ENCODE peak calls at places on chromosomes 5 and 9, in nine cellular contexts. H, X, E, B, U, G, Q, Y and Z are unnamed samples.

GRCh38 chr5:141811287-141812155 is 66.7 kb downstream of the PCDH1 start:
- DNase-seq in E (no peak), H (peak; percentile 50), U (no peak), Y (peak; percentile 91), B (no peak), X (no peak), Q (no peak), G (no peak), Z (no peak)

GRCh38 chr5:148179234-148179824 is 11.0 kb downstream of the SPINK14 start:
- DNase-seq in G (peak; percentile 56), Q (no peak), X (no peak), B (peak; percentile 18), H (peak; percentile 70), Y (peak; percentile 67), E (no peak), U (no peak), Z (peak; percentile 3)

GRCh38 chr5:148904440-148904839 is 78.0 kb downstream of the ADRB2 start:
- DNase-seq in Y (no peak), Q (peak; percentile 57), U (no peak), H (no peak), G (no peak), B (no peak), X (no peak), E (peak; percentile 56), Z (no peak)

GRCh38 chr9:88514247-88514646 is 20.7 kb upstream of the NXNL2 start:
- DNase-seq in Q (no peak), G (no peak), U (no peak), E (no peak), B (no peak), X (no peak), H (no peak), Y (no peak), Z (no peak)

GRCh38 chr5:132263548-132264261 is 6.2 kb downstream of the PDLIM4 start:
- DNase-seq in U (peak; percentile 17), Y (no peak), X (no peak), B (peak; percentile 18), Q (no peak), H (no peak), G (peak; percentile 94), E (no peak), Z (peak; percentile 63)

GRCh38 chr9:21709464-21710058 is 92.9 kb upstream of the MTAP start:
- DNase-seq in X (peak; percentile 63), G (peak; percentile 43), Y (peak; percentile 78), E (no peak), H (peak; percentile 66), Q (peak; percentile 79), U (peak; percentile 70), B (peak; percentile 70), Z (no peak)

GRCh38 chr5:102049517-102049916 is 246.6 kb downstream of the SLCO4C1 start:
- DNase-seq in U (no peak), X (no peak), H (no peak), E (no peak), G (no peak), Y (no peak), Q (no peak), B (no peak), Z (no peak)

GRCh38 chr9:135463140-135463539 is 16.4 kb upstream of the PPP1R26 start:
- DNase-seq in Q (no peak), U (no peak), H (no peak), B (no peak), E (no peak), G (peak; percentile 44), X (no peak), Y (no peak), Z (no peak)

GRCh38 chr5:109844148-109844547 is 154.4 kb downstream of the MAN2A1 start:
- DNase-seq in G (no peak), Y (no peak), Q (no peak), X (no peak), B (no peak), U (no peak), H (no peak), E (no peak), Z (no peak)
- TF ChIP-seq CTCF in G (peak; percentile 38), Y (peak; percentile 38), Q (no peak), X (no peak), B (no peak), U (peak; percentile 4), H (peak; percentile 33), E (peak; percentile 25), Z (peak; percentile 36)

GRCh38 chr9:35163413-35163812 is 1.6 kb downstream of the UNC13B start:
- DNase-seq in Y (no peak), X (no peak), H (no peak), U (no peak), Q (no peak), E (no peak), G (no peak), B (no peak), Z (no peak)
- H3K4me3 ChIP-seq in Y (peak overlapping the region; percentile 85), X (no peak overlapping the region), H (peak overlapping the region; percentile 61), U (peak overlapping the region; percentile 72), Q (no peak overlapping the region), E (peak overlapping the region; percentile 83), G (peak overlapping the region; percentile 70), B (peak overlapping the region; percentile 64), Z (no peak overlapping the region)

GRCh38 chr5:50710838-50711237 is 44.4 kb downstream of the PARP8 start:
- DNase-seq in U (no peak), X (no peak), H (no peak), Y (no peak), E (no peak), B (no peak), G (no peak), Q (no peak), Z (no peak)
- H3K27me3 ChIP-seq in U (no peaks in the 10 kb centered on the region), X (no peaks in the 10 kb centered on the region), H (no peaks in the 10 kb centered on the region), Y (no peaks in the 10 kb centered on the region), E (no peaks in the 10 kb centered on the region), B (no peaks in the 10 kb centered on the region), G (no peaks in the 10 kb centered on the region), Q (no peaks in the 10 kb centered on the region), Z (no peaks in the 10 kb centered on the region)

DNA sequence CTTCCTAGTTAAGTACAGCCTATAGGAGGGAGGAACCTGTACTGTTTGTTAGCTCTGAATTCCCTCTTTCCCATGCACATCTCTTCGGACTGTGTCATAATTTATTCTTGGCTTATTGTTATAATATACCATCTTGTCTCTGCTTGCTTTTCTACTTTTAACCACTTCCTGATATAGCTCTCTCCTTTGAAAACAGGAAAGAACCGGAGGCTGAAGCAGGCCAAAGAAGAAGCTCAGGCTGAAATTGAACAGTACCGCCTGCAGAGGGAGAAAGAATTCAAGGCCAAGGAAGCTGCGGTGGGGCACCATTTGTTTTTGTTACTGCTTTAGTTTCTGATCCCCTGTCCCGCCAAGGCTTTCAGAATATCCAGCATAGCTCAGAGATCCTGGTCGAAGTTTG is 4.8 kb downstream of the ATP6V1G1 start:
- DNase-seq in Q (no peak), X (no peak), U (peak; percentile 76), Y (no peak), H (no peak), B (no peak), G (peak; percentile 32), E (no peak), Z (no peak)
- TF ChIP-seq CTCF in Q (no peak), X (no peak), U (peak; percentile 31), Y (no peak), H (peak; percentile 25), B (no peak), G (peak; percentile 8), E (peak; percentile 40), Z (peak; percentile 23)

GRCh38 chr5:150209020-150209635 is 19.3 kb downstream of the SLC6A7 start:
- DNase-seq in B (peak; percentile 82), U (peak; percentile 17), H (no peak), E (no peak), Q (peak; percentile 75), Y (peak; percentile 39), X (no peak), G (peak; percentile 85), Z (no peak)
- H3K4me3 ChIP-seq in B (no peak overlapping the region), U (peak overlapping the region; percentile 27), H (no peak overlapping the region), E (no peak overlapping the region), Q (peak overlapping the region; percentile 34), Y (no peak overlapping the region), X (no peak overlapping the region), G (no peak overlapping the region), Z (no peak overlapping the region)

DNA sequence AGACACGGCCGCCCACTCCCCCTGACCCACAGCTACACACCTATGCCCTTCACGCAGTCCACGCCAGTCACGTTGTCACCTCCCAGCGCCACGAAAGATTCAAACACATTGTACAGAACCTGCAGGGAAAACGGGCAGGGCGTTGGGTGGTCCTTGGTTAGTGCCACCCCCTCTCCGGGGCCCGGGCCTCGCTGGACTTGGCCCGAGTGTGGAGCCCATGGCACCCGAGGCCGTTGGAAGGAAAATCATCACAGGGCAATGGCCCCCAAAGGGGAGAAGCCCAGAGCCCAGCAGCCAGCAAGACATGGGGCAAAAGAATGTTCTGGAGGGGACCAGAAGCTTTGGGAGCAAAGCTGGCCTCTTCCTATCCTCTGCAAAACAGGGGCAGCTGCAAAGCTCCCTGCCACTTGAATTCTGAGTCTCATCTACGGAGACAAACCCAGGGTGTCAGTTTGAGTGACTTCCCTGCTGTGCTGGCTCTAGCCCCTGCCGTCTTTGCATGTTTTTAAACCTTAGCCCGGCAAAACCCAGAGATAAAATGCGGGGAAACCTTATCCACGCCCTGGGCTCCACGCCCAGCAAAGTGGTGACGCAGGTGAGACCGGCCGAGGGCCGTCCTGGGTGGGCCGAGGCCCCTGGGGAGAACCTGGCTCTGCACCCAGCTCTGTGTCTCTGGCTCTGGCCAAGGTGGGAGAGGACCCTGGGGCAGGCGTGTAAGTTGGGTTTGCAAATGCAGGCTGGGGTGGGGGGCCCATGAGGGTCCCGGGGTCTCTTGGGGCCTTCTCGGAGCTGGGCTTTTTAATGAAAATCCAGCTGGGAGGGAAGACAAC is 38.9 kb downstream of the SLC9A3 start:
- DNase-seq in X (no peak), E (no peak), Q (no peak), H (no peak), U (no peak), B (no peak), G (no peak), Y (no peak), Z (no peak)
- H3K27me3 ChIP-seq in X (no peaks in the 10 kb centered on the region), E (peaks cover 81% of the 10 kb centered on the region), Q (no peaks in the 10 kb centered on the region), H (no peaks in the 10 kb centered on the region), U (no peaks in the 10 kb centered on the region), B (peaks cover 25% of the 10 kb centered on the region), G (no peaks in the 10 kb centered on the region), Y (peaks cover under 1% of the 10 kb centered on the region), Z (no peaks in the 10 kb centered on the region)

GRCh38 chr5:133446440-133446839 is 165.9 kb downstream of the FSTL4 start:
- DNase-seq in E (no peak), X (no peak), H (no peak), G (no peak), Q (no peak), Y (no peak), B (no peak), U (no peak), Z (no peak)
- TF ChIP-seq CTCF in E (no peak), X (no peak), H (no peak), G (no peak), Q (no peak), Y (no peak), B (no peak), U (no peak), Z (no peak)

DNA sequence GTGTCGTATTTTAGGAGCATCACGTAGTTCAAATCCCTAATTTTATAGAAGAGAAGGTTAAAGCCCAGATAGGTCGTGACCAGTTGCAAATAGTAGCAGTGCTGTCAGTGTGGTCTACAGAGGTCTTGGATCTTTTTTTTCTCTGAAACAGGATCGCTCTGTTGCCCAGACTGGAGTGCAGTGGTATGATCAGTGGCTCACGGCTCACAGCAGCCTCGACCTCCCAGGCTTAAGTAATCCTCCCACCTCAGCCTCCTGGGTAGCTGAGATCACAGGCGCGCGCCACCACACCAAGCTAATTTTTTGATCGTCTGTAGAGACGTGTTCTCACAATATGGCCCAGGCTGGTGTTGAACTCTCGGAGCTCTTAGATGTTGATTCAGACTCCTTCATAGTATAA is 2.2 kb downstream of the MATR3 start:
- DNase-seq in U (no peak), Y (peak; percentile 53), G (peak; percentile 21), E (no peak), X (no peak), H (no peak), Q (no peak), B (no peak), Z (no peak)
- H3K4me3 ChIP-seq in U (peak overlapping the region; percentile 72), Y (peak overlapping the region; percentile 79), G (peak overlapping the region; percentile 91), E (peak overlapping the region; percentile 92), X (peak overlapping the region; percentile 96), H (peak overlapping the region; percentile 77), Q (peak overlapping the region; percentile 76), B (peak overlapping the region; percentile 85), Z (peak overlapping the region; percentile 99)